ENCODE peak calls at places on chromosomes 5 and 9, in eight cellular contexts. S, G, E, Q, B, W, U and K are unnamed samples.

GRCh38 chr9:122315534-122315933 is 50.9 kb downstream of the MRRF start:
- DNase-seq in S (no peak), G (peak; percentile 25), E (no peak), Q (no peak), B (no peak), W (no peak), U (no peak), K (no peak)

GRCh38 chr9:128628471-128629048 is 28.1 kb downstream of the DYNC2I2 start:
- DNase-seq in S (no peak), G (peak; percentile 42), E (peak; percentile 41), Q (peak; percentile 88), B (no peak), W (no peak), U (no peak), K (peak; percentile 18)

GRCh38 chr5:76831108-76831447 is 12.2 kb downstream of the F2RL1 start:
- DNase-seq in S (peak; percentile 93), G (peak; percentile 80), E (peak; percentile 59), Q (no peak), B (peak; percentile 24), W (peak; percentile 35), U (no peak), K (no peak)

GRCh38 chr9:136629879-136630661 is 32.6 kb upstream of the EGFL7 start:
- DNase-seq in S (peak; percentile 29), G (peak; percentile 63), E (peak; percentile 63), Q (no peak), B (peak; percentile 86), W (peak; percentile 27), U (peak; percentile 68), K (peak; percentile 85)

GRCh38 chr9:127035948-127036347 is 86.5 kb downstream of the ANGPTL2 start:
- DNase-seq in S (no peak), G (peak; percentile 98), E (peak; percentile 42), Q (peak; percentile 83), B (no peak), W (peak; percentile 91), U (peak; percentile 28), K (no peak)

GRCh38 chr5:66080664-66081063 is 63.4 kb upstream of the SREK1 start:
- DNase-seq in S (no peak), G (peak; percentile 22), E (no peak), Q (no peak), B (no peak), W (peak; percentile 6), U (no peak), K (no peak)

GRCh38 chr9:1637401-1637800 is 377.7 kb upstream of the SMARCA2 start:
- DNase-seq in S (no peak), G (no peak), E (no peak), Q (no peak), B (no peak), W (no peak), U (no peak), K (no peak)

GRCh38 chr5:154446183-154447073 is 631 bp downstream of the SAP30L start:
- DNase-seq in S (peak; percentile 64), G (peak; percentile 73), E (peak; percentile 83), Q (peak; percentile 83), B (peak; percentile 62), W (peak; percentile 58), U (no peak), K (peak; percentile 72)

GRCh38 chr5:36741138-36741537 is 134.7 kb downstream of the SLC1A3 start:
- DNase-seq in S (no peak), G (peak; percentile 77), E (peak; percentile 14), Q (no peak), B (no peak), W (no peak), U (no peak), K (no peak)

GRCh38 chr5:35214051-35214450 is 16.2 kb downstream of the PRLR start:
- DNase-seq in S (no peak), G (no peak), E (no peak), Q (no peak), B (no peak), W (no peak), U (no peak), K (no peak)

GRCh38 chr9:80320916-80321315 is 749.2 kb downstream of the TLE4 start:
- DNase-seq in S (peak; percentile 50), G (no peak), E (peak; percentile 60), Q (no peak), B (no peak), W (peak; percentile 26), U (no peak), K (no peak)

GRCh38 chr5:134553816-134554215 is 28.3 kb downstream of the JADE2 start:
- DNase-seq in S (no peak), G (peak; percentile 68), E (peak; percentile 37), Q (no peak), B (no peak), W (no peak), U (no peak), K (no peak)

GRCh38 chr5:131413605-131414559 is 150.0 kb downstream of the CDC42SE2 start:
- DNase-seq in S (no peak), G (no peak), E (peak; percentile 61), Q (no peak), B (no peak), W (peak; percentile 56), U (no peak), K (peak; percentile 36)

GRCh38 chr5:64900618-64901017 is 131.9 kb downstream of the CWC27 start:
- DNase-seq in S (peak; percentile 16), G (peak; percentile 5), E (no peak), Q (no peak), B (no peak), W (no peak), U (no peak), K (no peak)

GRCh38 chr5:62310426-62311105 is 4.6 kb downstream of the KIF2A start:
- DNase-seq in S (no peak), G (no peak), E (peak; percentile 46), Q (no peak), B (no peak), W (peak; percentile 8), U (no peak), K (no peak)

GRCh38 chr5:93603191-93603590 is 20.2 kb downstream of the NR2F1 start:
- DNase-seq in S (no peak), G (no peak), E (no peak), Q (no peak), B (no peak), W (no peak), U (no peak), K (no peak)

GRCh38 chr5:179912951-179913350 is 5.3 kb upstream of the TBC1D9B start:
- DNase-seq in S (no peak), G (no peak), E (no peak), Q (no peak), B (no peak), W (no peak), U (no peak), K (no peak)
- TF ChIP-seq CTCF in S (no peak), G (no peak), E (no peak), Q (no peak), B (no peak), W (no peak), U (no peak), K (no peak)

DNA sequence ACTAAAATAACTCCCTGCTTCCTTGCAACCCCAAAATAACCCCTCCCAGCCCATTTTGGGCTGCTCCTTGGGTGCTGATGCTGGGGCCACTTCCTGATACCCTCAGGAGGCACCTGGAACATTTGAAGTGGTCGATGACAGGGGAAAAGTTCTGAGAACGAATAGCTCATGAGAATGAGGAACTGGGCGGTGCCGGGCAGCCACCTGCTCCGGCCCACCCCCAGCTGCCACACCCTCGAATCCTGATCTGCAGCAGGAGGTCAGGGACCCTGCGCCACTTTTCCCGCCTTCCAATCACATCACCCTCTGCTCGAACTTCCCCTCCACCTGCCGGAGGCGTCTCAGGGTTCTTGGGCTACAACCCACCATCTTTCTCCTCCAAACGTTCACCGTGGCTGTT is 19.7 kb downstream of the HRH2 start:
- DNase-seq in S (no peak), G (no peak), E (no peak), Q (no peak), B (no peak), W (no peak), U (no peak), K (no peak)
- TF ChIP-seq CTCF in S (no peak), G (no peak), E (no peak), Q (no peak), B (no peak), W (no peak), U (no peak), K (no peak)

DNA sequence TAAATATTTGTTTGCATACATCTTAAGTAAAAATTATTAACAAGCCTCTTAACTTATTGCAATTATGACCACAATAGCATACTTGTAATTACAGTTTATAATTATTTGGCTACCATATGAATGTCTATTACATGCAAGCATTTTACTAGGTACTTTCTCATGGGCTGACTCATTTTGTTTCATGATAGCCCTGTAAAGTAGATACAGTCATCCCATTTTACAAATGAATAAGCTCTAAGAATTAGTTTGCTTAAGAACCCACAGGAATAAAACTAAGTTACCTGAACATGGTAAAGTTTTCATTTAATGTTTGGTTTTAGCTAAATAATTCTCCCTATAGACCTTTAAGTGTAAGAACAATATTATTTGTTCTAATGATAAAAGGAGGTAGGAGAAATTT is 126.6 kb upstream of the IZUMO3 start:
- DNase-seq in S (no peak), G (no peak), E (no peak), Q (no peak), B (no peak), W (no peak), U (no peak), K (no peak)
- TF ChIP-seq CTCF in S (no peak), G (no peak), E (no peak), Q (no peak), B (no peak), W (no peak), U (no peak), K (no peak)

GRCh38 chr9:6590329-6590728 is 55.2 kb downstream of the GLDC start:
- DNase-seq in S (no peak), G (no peak), E (no peak), Q (no peak), B (no peak), W (no peak), U (no peak), K (no peak)

GRCh38 chr9:6590772-6591384 is 54.7 kb downstream of the GLDC start:
- DNase-seq in S (no peak), G (no peak), E (no peak), Q (no peak), B (no peak), W (no peak), U (no peak), K (no peak)

GRCh38 chr9:6581266-6581665 is 64.3 kb downstream of the GLDC start:
- DNase-seq in S (no peak), G (no peak), E (no peak), Q (no peak), B (no peak), W (no peak), U (no peak), K (no peak)

DNA sequence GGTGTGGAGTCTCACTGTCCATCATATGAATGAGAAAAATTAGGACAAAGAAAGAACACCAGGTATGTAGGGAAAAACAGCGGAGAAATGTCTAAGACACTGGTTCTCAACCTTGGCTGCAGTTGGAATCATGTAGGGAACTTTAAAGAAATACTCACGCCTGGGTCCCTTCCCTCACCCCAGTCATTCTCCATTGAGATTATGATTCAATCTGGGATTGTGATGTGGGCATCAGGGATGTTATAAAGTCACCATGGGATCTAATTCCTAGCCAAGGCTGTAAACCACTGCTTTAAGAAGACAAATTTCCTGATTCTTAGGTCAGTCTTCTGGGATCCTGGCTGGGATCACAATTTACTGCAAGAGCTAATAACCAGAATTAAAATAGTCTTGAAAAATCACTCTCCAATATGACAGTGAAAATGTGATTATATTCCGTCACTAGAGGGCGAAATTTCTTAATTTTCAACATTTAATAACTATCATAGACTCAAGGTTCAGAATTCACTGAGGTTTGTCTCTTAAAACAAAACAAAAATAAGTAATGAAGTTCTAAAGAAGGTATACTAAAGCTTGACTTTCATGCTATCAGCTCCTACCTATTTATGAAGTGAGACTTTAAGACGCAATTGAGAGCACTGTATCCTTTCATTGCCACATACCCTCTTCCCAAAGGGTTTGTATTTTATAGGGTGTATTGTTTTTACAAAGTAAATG is 60.5 kb downstream of the GLDC start:
- DNase-seq in S (no peak), G (peak; percentile 60), E (peak; percentile 61), Q (no peak), B (no peak), W (peak; percentile 55), U (no peak), K (peak; percentile 51)
- TF ChIP-seq CTCF in S (peak; percentile 47), G (peak; percentile 23), E (peak; percentile 2), Q (no peak), B (peak; percentile 62), W (peak; percentile 41), U (peak; percentile 75), K (peak; percentile 13)